ENCODE peak calls at places on chromosomes 1 and 21, in six cellular contexts. L is mammary epithelial cell, F is dorsolateral prefrontal cortex, G is heart left ventricle, D is thyroid gland, R is right lobe of liver. O is an unnamed sample.

GRCh38 chr1:204962742-204963632 is 80.0 kb upstream of the CNTN2 start:
- DNase-seq in R (no peak), F (no peak), D (no peak), G (no peak), L (no peak), O (no peak)

GRCh38 chr1:156689960-156690672 is 12.9 kb upstream of the NES start:
- DNase-seq in L (peak), D (peak), F (no peak), R (no peak), G (no peak), O (no peak)

GRCh38 chr1:203354246-203354645 is 3.3 kb upstream of the FMOD start:
- DNase-seq in F (no peak), R (no peak), D (no peak), L (no peak), G (no peak), O (no peak)

GRCh38 chr1:233962878-233963277 is 58.4 kb downstream of the SLC35F3 start:
- DNase-seq in R (no peak), G (no peak), D (no peak), L (no peak), F (no peak), O (no peak)

GRCh38 chr1:56803561-56804156 is 15.5 kb downstream of the FYB2 start:
- DNase-seq in R (peak), D (peak), G (no peak), L (peak), F (no peak), O (no peak)

GRCh38 chr1:94095744-94096469 is 25.0 kb downstream of the ABCA4 start:
- DNase-seq in D (no peak), F (no peak), L (no peak), R (no peak), G (peak), O (no peak)

GRCh38 chr1:109617291-109617801 is 2.1 kb downstream of the GNAT2 start:
- DNase-seq in R (no peak), G (peak), D (no peak), F (no peak), L (peak), O (no peak)

GRCh38 chr1:9121891-9122409 is 7.0 kb downstream of the GPR157 start:
- DNase-seq in L (no peak), D (no peak), G (no peak), F (no peak), R (no peak), O (no peak)

GRCh38 chr21:39009587-39010225 is 173.5 kb downstream of the PSMG1 start:
- DNase-seq in L (no peak), D (peak), G (no peak), F (no peak), R (no peak), O (no peak)

GRCh38 chr1:97820470-97821188 is 100.2 kb downstream of the DPYD start:
- DNase-seq in R (no peak), L (peak), G (no peak), D (no peak), F (no peak), O (no peak)

GRCh38 chr21:46213620-46214286 is 14.8 kb downstream of the LSS start:
- DNase-seq in L (no peak), G (no peak), F (peak), R (no peak), D (no peak), O (peak)

GRCh38 chr1:226534645-226535044 is 13.9 kb upstream of the STUM start:
- DNase-seq in R (no peak), L (no peak), D (no peak), G (no peak), F (no peak), O (no peak)

GRCh38 chr1:210883821-210884220 is 250.1 kb downstream of the KCNH1 start:
- DNase-seq in L (peak), F (no peak), G (no peak), D (no peak), R (no peak), O (no peak)

GRCh38 chr1:158126425-158126824 is 54.3 kb upstream of the CD1D start:
- DNase-seq in F (no peak), R (no peak), L (no peak), G (no peak), D (no peak), O (no peak)

GRCh38 chr1:94858276-94858675 is 38.1 kb downstream of the SLC44A3 start:
- DNase-seq in G (no peak), D (peak), L (peak), F (no peak), R (no peak), O (no peak)

GRCh38 chr1:17635811-17636210 is 96.3 kb downstream of the ARHGEF10L start:
- DNase-seq in G (peak), F (no peak), R (no peak), D (peak), L (no peak), O (no peak)

GRCh38 chr1:95229706-95230105 is 4.3 kb upstream of the RWDD3 start:
- DNase-seq in R (no peak), G (no peak), L (no peak), F (no peak), D (no peak), O (no peak)

GRCh38 chr1:151146072-151146415 is 387 bp downstream of the SEMA6C start:
- DNase-seq in G (no peak), F (no peak), D (no peak), L (no peak), R (no peak), O (no peak)

GRCh38 chr1:115969509-115969908 is 6.8 kb upstream of the SLC22A15 start:
- DNase-seq in L (no peak), D (no peak), G (no peak), R (no peak), F (no peak), O (no peak)

GRCh38 chr1:85577421-85578320 is 2.9 kb upstream of the CCN1 start:
- DNase-seq in L (peak), G (peak), D (peak), R (no peak), F (no peak), O (no peak)

GRCh38 chr1:2544093-2544874 is 11.9 kb upstream of the TNFRSF14 start:
- DNase-seq in R (no peak), D (no peak), L (no peak), G (no peak), F (no peak), O (peak)

GRCh38 chr1:155218854-155219591 is 10.5 kb downstream of the MTX1 start:
- DNase-seq in R (no peak), D (peak), F (no peak), G (no peak), L (peak), O (no peak)

GRCh38 chr1:116529199-116529616 is 41.6 kb downstream of the CD58 start:
- DNase-seq in F (no peak), G (no peak), D (no peak), L (no peak), R (no peak), O (no peak)

GRCh38 chr1:158689841-158690240 is 3.3 kb upstream of the SPTA1 start:
- DNase-seq in R (no peak), F (no peak), D (no peak), G (no peak), L (no peak), O (no peak)

GRCh38 chr1:186829679-186830587 is 1.2 kb downstream of the PLA2G4A start:
- DNase-seq in F (no peak), R (no peak), L (no peak), D (no peak), G (no peak), O (no peak)

GRCh38 chr1:15083578-15083977 is 70.0 kb upstream of the TMEM51 start:
- DNase-seq in L (peak), D (no peak), F (no peak), G (no peak), R (no peak), O (no peak)

GRCh38 chr1:169521226-169521625 is 35.5 kb upstream of the SLC19A2 start:
- DNase-seq in F (no peak), L (no peak), R (no peak), G (no peak), D (no peak), O (no peak)

GRCh38 chr1:111507411-111508201 is 4.2 kb upstream of the ADORA3 start:
- DNase-seq in F (no peak), G (peak), R (peak), L (peak), D (peak), O (peak)

GRCh38 chr1:223747838-223748335 is 35.5 kb downstream of the CAPN2 start:
- DNase-seq in L (no peak), D (peak), F (no peak), G (no peak), R (peak), O (peak)

GRCh38 chr1:36087233-36088123 is 1.2 kb upstream of the ADPRS start:
- DNase-seq in G (no peak), D (peak), L (no peak), F (no peak), R (peak), O (no peak)

GRCh38 chr1:194069168-194069830 is 882.9 kb upstream of the B3GALT2 start:
- DNase-seq in L (peak), D (no peak), G (peak), F (no peak), R (peak), O (no peak)

GRCh38 chr1:207817778-207818751 is 66.2 kb downstream of the CD46 start:
- DNase-seq in L (no peak), F (no peak), R (no peak), G (peak), D (no peak), O (no peak)

GRCh38 chr1:95352767-95353166 is 118.8 kb downstream of the RWDD3 start:
- DNase-seq in F (no peak), D (no peak), L (no peak), G (no peak), R (no peak), O (no peak)

GRCh38 chr1:17564458-17565393 is 25.2 kb downstream of the ARHGEF10L start:
- DNase-seq in G (no peak), F (no peak), D (peak), R (peak), L (no peak), O (no peak)

GRCh38 chr1:189524501-189524900 is 953.2 kb downstream of the BRINP3 start:
- DNase-seq in G (no peak), D (no peak), R (no peak), L (no peak), F (no peak), O (no peak)

GRCh38 chr1:221031890-221032222 is 152.6 kb downstream of the HLX start:
- DNase-seq in G (no peak), R (no peak), F (no peak), L (no peak), D (no peak), O (no peak)

DNA sequence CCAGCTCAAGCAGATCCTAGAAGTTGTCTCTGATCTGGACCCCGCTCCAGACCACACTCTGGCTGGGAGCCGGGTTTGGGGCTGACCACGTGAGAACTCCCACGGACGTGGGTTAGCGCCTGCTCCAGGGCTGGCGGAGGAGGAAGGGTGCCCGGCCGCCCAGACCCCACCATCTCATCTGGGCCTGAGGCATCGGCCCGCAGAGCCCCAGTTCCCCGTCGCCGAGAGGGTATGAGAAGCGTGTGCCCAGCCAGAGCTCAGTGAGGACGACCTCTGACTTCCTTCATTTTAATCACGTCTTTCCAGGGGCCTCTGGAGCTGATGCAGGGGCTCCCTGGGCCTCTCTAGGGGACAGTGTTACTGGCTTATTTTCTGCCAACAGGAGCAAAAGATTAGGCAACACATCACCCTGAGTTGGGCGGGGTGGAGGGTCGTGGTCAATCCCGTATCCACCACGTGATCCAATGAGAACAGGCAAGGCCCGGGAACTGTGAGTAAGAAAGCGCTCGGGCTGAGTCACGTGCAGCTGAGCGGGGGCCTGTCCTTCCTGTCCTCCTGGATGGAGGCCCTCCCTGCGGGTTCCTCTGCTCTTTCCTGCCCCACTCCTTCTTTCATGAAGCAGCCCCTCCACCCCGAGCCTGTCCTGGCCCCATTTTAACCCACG is 81.1 kb downstream of the SIK1 start:
- DNase-seq in L (peak), F (no peak), D (no peak), R (peak), G (no peak), O (no peak)
- H3K27ac ChIP-seq in L (peak), F (no peak), D (no peak), R (no peak), G (no peak), O (no peak)

DNA sequence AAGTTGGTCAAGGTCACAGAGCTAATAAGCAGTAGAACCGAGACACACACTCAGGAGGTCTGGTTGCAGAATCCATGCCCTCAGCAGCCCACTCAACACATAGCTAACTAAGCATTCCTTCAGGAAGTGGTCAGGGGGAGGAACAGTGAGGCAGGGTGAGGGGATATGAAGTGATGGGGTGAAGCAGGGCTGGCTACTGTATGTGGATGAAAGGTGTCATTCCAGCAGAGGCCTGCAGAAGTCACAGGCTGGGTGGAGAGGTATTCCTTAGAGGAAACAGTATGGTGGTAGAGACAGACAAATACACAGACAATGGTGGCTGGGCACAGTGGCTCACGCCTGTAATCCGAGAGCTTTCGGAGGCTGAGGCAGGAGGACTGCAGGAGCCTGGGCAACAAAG is 14.1 kb downstream of the TMCO4 start:
- DNase-seq in R (no peak), F (no peak), G (no peak), D (no peak), L (no peak), O (no peak)
- H3K27ac ChIP-seq in R (no peak), F (no peak), G (no peak), D (no peak), L (no peak), O (no peak)

DNA sequence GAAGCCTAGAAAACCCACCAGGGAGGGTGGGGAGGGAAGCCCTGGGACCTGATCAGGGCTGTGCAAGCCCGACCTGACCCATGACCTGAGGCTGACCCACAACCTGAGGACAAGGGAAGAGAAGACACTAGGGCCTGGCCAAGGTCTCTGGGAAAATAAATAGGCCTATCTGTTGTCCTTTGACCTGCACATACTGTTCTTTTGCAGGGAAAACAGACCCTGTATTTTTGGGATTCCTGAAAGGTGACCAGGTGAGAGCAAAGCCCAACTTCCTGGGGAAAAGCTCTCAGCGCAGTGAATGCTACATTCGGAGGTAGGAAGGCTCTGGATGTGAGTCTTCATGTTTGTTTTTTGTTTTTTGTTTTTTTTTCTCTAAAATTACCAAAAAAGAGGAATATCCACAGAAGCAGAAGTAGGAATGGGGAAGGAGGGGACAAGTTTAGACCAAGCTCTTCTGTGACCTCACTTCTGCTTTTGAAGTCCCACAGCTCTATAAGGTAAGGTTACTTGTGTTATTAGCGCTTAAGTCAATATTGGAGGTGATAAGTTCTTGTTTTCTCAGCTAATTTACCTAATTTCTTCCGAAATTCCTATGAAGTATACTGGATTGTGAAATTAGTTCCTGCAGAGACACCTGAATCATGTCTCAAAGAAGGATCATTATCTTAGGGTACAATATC is 26.2 kb upstream of the LYST start:
- DNase-seq in G (no peak), R (peak), D (no peak), L (no peak), F (no peak), O (no peak)
- H3K27ac ChIP-seq in G (no peak), R (peak), D (no peak), L (no peak), F (no peak), O (peak)

DNA sequence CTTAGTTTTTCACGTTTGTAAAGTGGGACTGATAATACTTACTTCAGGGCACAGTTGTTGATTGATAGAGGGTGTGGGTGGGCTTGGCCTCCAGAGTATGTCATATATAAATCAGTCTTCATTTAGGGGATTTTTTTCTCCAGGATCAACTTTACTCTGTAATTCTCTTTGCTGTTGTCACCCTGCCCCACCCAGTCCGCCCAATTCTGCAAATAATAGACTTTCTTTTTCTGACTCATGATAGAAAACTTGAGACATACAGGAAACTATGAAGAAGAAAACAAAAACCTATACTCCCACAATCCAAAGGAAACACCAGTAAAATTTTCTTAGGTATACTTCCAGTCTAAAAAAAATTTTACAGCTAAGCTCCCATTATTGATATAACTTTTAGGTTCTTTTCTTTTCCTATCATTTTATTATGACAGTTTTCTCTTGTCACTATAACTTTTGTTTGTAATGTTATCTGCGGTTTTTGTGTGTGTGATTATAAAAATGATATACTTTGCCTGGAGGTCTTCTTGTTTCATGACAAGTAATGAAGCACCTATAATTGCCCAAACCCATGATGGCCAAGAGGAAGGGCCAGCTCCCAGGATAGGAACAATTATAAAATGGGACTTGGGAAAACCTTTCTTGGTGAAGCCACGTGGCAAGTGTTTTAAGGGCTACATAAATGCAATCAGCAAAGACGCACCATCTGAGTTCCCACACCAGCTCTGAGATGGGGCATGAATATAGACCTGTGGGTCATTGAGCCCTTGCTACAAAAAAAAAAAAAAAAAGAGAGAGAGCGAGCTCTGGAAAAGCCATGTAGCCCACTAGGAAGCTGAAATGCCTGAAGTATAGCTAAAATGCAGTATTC is 462.4 kb upstream of the RUNX1 start:
- DNase-seq in G (no peak), F (no peak), D (no peak), R (no peak), L (peak), O (no peak)
- H3K27ac ChIP-seq in G (no peak), F (no peak), D (no peak), R (no peak), L (peak), O (no peak)

DNA sequence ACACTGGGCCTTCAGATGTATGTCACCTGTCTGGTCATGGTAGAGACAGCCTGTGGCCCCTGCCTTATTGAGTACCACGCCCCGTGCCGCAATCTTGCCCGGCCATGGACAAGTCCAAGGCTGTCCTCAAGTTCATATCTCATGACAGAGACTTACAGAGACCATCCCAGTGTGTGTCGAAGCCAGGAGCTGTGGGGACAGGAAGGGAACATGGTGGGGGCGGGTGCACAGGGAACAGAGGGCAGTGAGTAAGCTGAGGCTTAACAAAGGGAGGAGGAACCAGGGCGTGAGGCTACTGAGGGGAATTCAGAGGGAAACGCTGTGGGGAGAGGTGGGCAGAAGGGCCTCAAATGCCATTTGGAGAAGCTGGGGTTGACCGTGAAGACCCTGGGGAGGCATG is 75.8 kb downstream of the ALPL start:
- DNase-seq in R (no peak), F (no peak), D (no peak), G (no peak), L (no peak), O (no peak)
- H3K27ac ChIP-seq in R (no peak), F (no peak), D (no peak), G (peak), L (no peak), O (no peak)

O was measured in substantia nigra.